ENCODE peak calls at places on chromosomes 13 and 19, in four cellular contexts. S is fibroblast of mammary gland, D is anterior cingulate cortex, E is nucleus accumbens. Z is an unnamed sample.

GRCh38 chr13:52830946-52831345 is 17.5 kb downstream of the PCDH8 start:
- DNase-seq in E (no peak), D (no peak), S (no peak), Z (no peak)

GRCh38 chr19:39192846-39193245 is 3.9 kb upstream of the NCCRP1 start:
- DNase-seq in E (no peak), S (no peak), D (no peak), Z (no peak)

GRCh38 chr13:51066091-51066831 is 44.8 kb downstream of the C13orf42 start:
- DNase-seq in S (no peak), E (no peak), D (peak; percentile 2), Z (no peak)

GRCh38 chr19:50926144-50926543 is 14.9 kb upstream of the KLK4 start:
- DNase-seq in E (no peak), S (no peak), D (no peak), Z (no peak)

GRCh38 chr19:27734496-27735220 is 1478.3 kb downstream of the UQCRFS1 start:
- DNase-seq in E (no peak), S (no peak), D (no peak), Z (no peak)

GRCh38 chr13:30408319-30409101 is 13.8 kb upstream of the UBE2L5 start:
- DNase-seq in D (peak; percentile 87), S (peak; percentile 89), E (peak; percentile 90), Z (peak; percentile 91)

GRCh38 chr19:35061583-35062373 is 20.3 kb downstream of the HPN start:
- DNase-seq in S (peak; percentile 19), E (no peak), D (no peak), Z (no peak)

GRCh38 chr19:623974-624373 is 9.4 kb downstream of the POLRMT start:
- DNase-seq in E (no peak), S (peak; percentile 86), D (no peak), Z (peak; percentile 68)

GRCh38 chr13:113756441-113757097 is 2.5 kb upstream of the TMEM255B start:
- DNase-seq in S (peak; percentile 34), E (no peak), D (no peak), Z (peak; percentile 8)

GRCh38 chr13:51894239-51894638 is 32.5 kb downstream of the CCDC70 start:
- DNase-seq in E (no peak), S (no peak), D (no peak), Z (no peak)

GRCh38 chr13:80753951-80754350 is 413.0 kb upstream of the SPRY2 start:
- DNase-seq in D (no peak), S (peak; percentile 22), E (no peak), Z (no peak)